ENCODE peak calls at places on chromosomes 16 and 17, in seven cellular contexts. F is NCI-H1092, D is KBM-7, K is ELF-1, I is iris pigment epithelial cell, N is MCF 10A, C is amniotic stem cell. L is an unnamed sample.
A peak's percentile ranks its signal among the peaks of the same experiment; 100 is the strongest.

GRCh38 chr16:15907863-15908478 is 19.6 kb upstream of the CEP20 start:
- DNase-seq in F (no peak), D (peak; percentile 38), K (peak; percentile 40), I (peak; percentile 58), N (peak; percentile 60), C (no peak), L (no peak)

GRCh38 chr17:79850571-79851460 is 11.6 kb upstream of the CBX4 start:
- DNase-seq in F (no peak), D (no peak), K (no peak), I (peak; percentile 80), N (peak; percentile 85), C (peak; percentile 26), L (no peak)

GRCh38 chr17:6555331-6556120 is 829 bp downstream of the PITPNM3 start:
- DNase-seq in F (no peak), D (no peak), K (peak; percentile 44), I (peak; percentile 47), N (peak; percentile 79), C (no peak), L (no peak)

GRCh38 chr17:77494664-77495435 is 354.1 kb downstream of the SEC14L1 start:
- DNase-seq in F (no peak), D (peak; percentile 87), K (peak; percentile 92), I (peak; percentile 41), N (peak; percentile 71), C (peak; percentile 4), L (peak; percentile 61)

GRCh38 chr16:4859190-4859899 is 12.1 kb downstream of the UBN1 start:
- DNase-seq in F (no peak), D (no peak), K (no peak), I (no peak), N (no peak), C (no peak), L (no peak)

GRCh38 chr17:49889500-49889899 is 41.6 kb upstream of the TAC4 start:
- DNase-seq in F (no peak), D (no peak), K (peak; percentile 78), I (no peak), N (no peak), C (no peak), L (no peak)

GRCh38 chr17:2468270-2468669 is 43.4 kb downstream of the METTL16 start:
- DNase-seq in F (no peak), D (no peak), K (no peak), I (peak; percentile 33), N (no peak), C (no peak), L (no peak)

GRCh38 chr17:9817086-9817485 is 4.8 kb downstream of the GSG1L2 start:
- DNase-seq in F (no peak), D (no peak), K (peak; percentile 20), I (peak; percentile 75), N (peak; percentile 48), C (no peak), L (no peak)

GRCh38 chr16:86319871-86320270 is 190.5 kb upstream of the FOXF1 start:
- DNase-seq in F (no peak), D (no peak), K (no peak), I (peak; percentile 57), N (no peak), C (no peak), L (no peak)

GRCh38 chr16:56279132-56279531 is 87.8 kb downstream of the GNAO1 start:
- DNase-seq in F (no peak), D (no peak), K (no peak), I (no peak), N (no peak), C (no peak), L (no peak)

GRCh38 chr16:84716740-84717139 is 16.9 kb downstream of the USP10 start:
- DNase-seq in F (no peak), D (no peak), K (no peak), I (no peak), N (no peak), C (no peak), L (no peak)

GRCh38 chr17:1709971-1710806 is at the start of gene TLCD2:
- DNase-seq in F (no peak), D (no peak), K (peak; percentile 48), I (peak; percentile 77), N (peak; percentile 67), C (no peak), L (no peak)

GRCh38 chr17:55735784-55736405 is 13.2 kb upstream of the TMEM100 start:
- DNase-seq in F (no peak), D (peak; percentile 51), K (no peak), I (peak; percentile 71), N (peak; percentile 69), C (peak; percentile 33), L (peak; percentile 26)

GRCh38 chr16:11159189-11159588 is 96.8 kb downstream of the SOCS1 start:
- DNase-seq in F (no peak), D (no peak), K (no peak), I (no peak), N (no peak), C (no peak), L (no peak)

GRCh38 chr17:81371910-81372760 is 23.1 kb upstream of the BAHCC1 start:
- DNase-seq in F (no peak), D (no peak), K (peak; percentile 67), I (peak; percentile 44), N (peak; percentile 50), C (peak; percentile 24), L (no peak)

GRCh38 chr17:82022310-82022980 is at the start of gene CENPX:
- DNase-seq in F (no peak), D (no peak), K (no peak), I (no peak), N (no peak), C (no peak), L (no peak)

GRCh38 chr17:76654408-76654807 is 10.9 kb upstream of the ST6GALNAC1 start:
- DNase-seq in F (no peak), D (no peak), K (no peak), I (peak; percentile 17), N (no peak), C (no peak), L (no peak)

GRCh38 chr17:69672924-69673323 is 258.4 kb downstream of the MAP2K6 start:
- DNase-seq in F (no peak), D (no peak), K (no peak), I (peak; percentile 89), N (no peak), C (no peak), L (no peak)

GRCh38 chr17:79338589-79338988 is 264.0 kb downstream of the ENGASE start:
- DNase-seq in F (no peak), D (no peak), K (peak; percentile 7), I (peak; percentile 8), N (peak; percentile 17), C (no peak), L (no peak)

GRCh38 chr17:46140645-46141197 is 52.5 kb downstream of the KANSL1 start:
- DNase-seq in F (no peak), D (no peak), K (no peak), I (no peak), N (no peak), C (no peak), L (no peak)

GRCh38 chr16:74623214-74623842 is 16.4 kb upstream of the GLG1 start:
- DNase-seq in F (peak; percentile 7), D (peak; percentile 63), K (no peak), I (peak; percentile 60), N (peak; percentile 60), C (peak; percentile 37), L (peak; percentile 10)

GRCh38 chr16:70582280-70582978 is 58.8 kb downstream of the SF3B3 start:
- DNase-seq in F (no peak), D (no peak), K (peak; percentile 45), I (no peak), N (no peak), C (no peak), L (no peak)

GRCh38 chr17:66655861-66656260 is 179.1 kb upstream of the CACNG5 start:
- DNase-seq in F (no peak), D (no peak), K (no peak), I (peak; percentile 62), N (peak; percentile 79), C (peak; percentile 18), L (no peak)

GRCh38 chr17:75325348-75325747 is 36.1 kb upstream of the SLC25A19 start:
- DNase-seq in F (no peak), D (no peak), K (no peak), I (no peak), N (no peak), C (no peak), L (no peak)

GRCh38 chr17:60253048-60253447 is 103.3 kb downstream of the CA4 start:
- DNase-seq in F (no peak), D (no peak), K (no peak), I (no peak), N (no peak), C (no peak), L (no peak)

GRCh38 chr17:74126179-74126900 is 77.1 kb upstream of the RPL38 start:
- DNase-seq in F (no peak), D (no peak), K (no peak), I (no peak), N (no peak), C (no peak), L (no peak)

GRCh38 chr17:10117581-10118001 is 80.8 kb downstream of the GAS7 start:
- DNase-seq in F (no peak), D (peak; percentile 51), K (peak; percentile 80), I (no peak), N (no peak), C (no peak), L (no peak)

GRCh38 chr17:31007695-31008373 is 37.0 kb downstream of the RNF135 start:
- DNase-seq in F (no peak), D (no peak), K (no peak), I (no peak), N (no peak), C (no peak), L (no peak)

GRCh38 chr17:46026815-46027125 is 27.7 kb downstream of the STH start:
- DNase-seq in F (no peak), D (no peak), K (no peak), I (no peak), N (no peak), C (no peak), L (no peak)

GRCh38 chr17:4708436-4708835 is 2.0 kb upstream of the ARRB2 start:
- DNase-seq in F (no peak), D (peak; percentile 50), K (peak; percentile 57), I (no peak), N (peak; percentile 24), C (no peak), L (no peak)

GRCh38 chr17:8839410-8839935 is 28.0 kb downstream of the PIK3R6 start:
- DNase-seq in F (no peak), D (no peak), K (no peak), I (no peak), N (no peak), C (no peak), L (no peak)

GRCh38 chr16:75309899-75310430 is 58.5 kb upstream of the BCAR1 start:
- DNase-seq in F (no peak), D (no peak), K (no peak), I (no peak), N (no peak), C (no peak), L (no peak)

GRCh38 chr16:27660507-27660906 is 110.6 kb downstream of the KATNIP start:
- DNase-seq in F (no peak), D (no peak), K (no peak), I (no peak), N (no peak), C (no peak), L (no peak)

GRCh38 chr17:10748475-10749110 is 18.8 kb upstream of the TMEM220 start:
- DNase-seq in F (no peak), D (no peak), K (peak; percentile 31), I (no peak), N (no peak), C (no peak), L (no peak)

GRCh38 chr16:11472410-11472809 is 114.3 kb downstream of the LITAF start:
- DNase-seq in F (no peak), D (no peak), K (no peak), I (no peak), N (no peak), C (no peak), L (no peak)

L was measured in NCI-H1694 treated with DMSO at 0.1 percent for 48 hours.